ENCODE peak calls at places on chromosomes 6 and 20, in six cellular contexts. X is T-helper 17 cell; A is choroid plexus epithelial cell; W is stimulated activated CD4-positive, alpha-beta T cell treated with anti-CD3 and anti-CD28 coated beads, Interleukin-2, amount 100 ng/mL, for 4 hours; P is EH; G is HuH-7.5. U is an unnamed sample.

GRCh38 chr20:24018796-24019195 is 30.2 kb upstream of the GGTLC1 start:
- DNase-seq in A (no peak), P (no peak), G (no peak), X (no peak), W (no peak), U (no peak)

GRCh38 chr6:14924126-14925024 is 321.5 kb upstream of the JARID2 start:
- DNase-seq in X (no peak), W (no peak), A (peak; percentile 21), G (no peak), P (no peak), U (peak; percentile 96)

GRCh38 chr20:24682496-24683090 is 213.2 kb downstream of the SYNDIG1 start:
- DNase-seq in X (no peak), P (no peak), W (no peak), G (no peak), A (no peak), U (no peak)

GRCh38 chr6:109102762-109103161 is 7.5 kb downstream of the CEP57L1 start:
- DNase-seq in A (no peak), W (no peak), G (no peak), X (no peak), P (no peak), U (no peak)

GRCh38 chr20:50366270-50367103 is 143.7 kb upstream of the PTPN1 start:
- DNase-seq in G (peak; percentile 56), W (no peak), A (peak; percentile 84), X (no peak), P (peak; percentile 63), U (peak; percentile 90)

GRCh38 chr6:36968266-36968977 is 13.9 kb downstream of the PI16 start:
- DNase-seq in W (no peak), X (no peak), A (peak; percentile 31), P (no peak), G (no peak), U (no peak)

GRCh38 chr6:78770766-78771165 is 96.6 kb upstream of the IRAK1BP1 start:
- DNase-seq in A (no peak), X (no peak), P (no peak), G (no peak), W (no peak), U (no peak)

GRCh38 chr20:20390393-20390792 is 22.5 kb downstream of the INSM1 start:
- DNase-seq in A (no peak), G (no peak), X (no peak), W (no peak), P (no peak), U (no peak)

GRCh38 chr6:17886891-17887290 is 100.5 kb downstream of the KIF13A start:
- DNase-seq in G (no peak), W (no peak), P (peak; percentile 55), A (no peak), X (no peak), U (peak; percentile 97)